ENCODE peak calls at places on chromosome 6, in five cellular contexts. V is astrocyte; D is BJ; B is CD8-positive, alpha-beta T cell; K is Peyer's patch. G is an unnamed sample.
A peak's percentile ranks its signal among the peaks of the same experiment; 100 is the strongest.

GRCh38 chr6:68777956-68778355 is 142.9 kb downstream of the ADGRB3 start:
- DNase-seq in V (peak; percentile 42), D (no peak), B (no peak), K (no peak), G (no peak)

GRCh38 chr6:42984924-42985475 is 630 bp downstream of the PPP2R5D start:
- DNase-seq in V (no peak), D (no peak), B (peak; percentile 54), K (no peak), G (no peak)

GRCh38 chr6:97440590-97441176 is 157.7 kb upstream of the MMS22L start:
- DNase-seq in V (peak; percentile 30), D (no peak), B (no peak), K (no peak), G (no peak)

GRCh38 chr6:143223895-143224294 is 163.2 kb downstream of the AIG1 start:
- DNase-seq in V (no peak), D (no peak), B (no peak), K (no peak), G (no peak)

GRCh38 chr6:154824076-154824475 is 90.9 kb downstream of the SCAF8 start:
- DNase-seq in V (no peak), D (no peak), B (no peak), K (no peak), G (no peak)

GRCh38 chr6:116369540-116370327 is 1.0 kb upstream of the DSE start:
- DNase-seq in V (no peak), D (no peak), B (no peak), K (peak; percentile 63), G (no peak)

GRCh38 chr6:35071347-35071994 is 69.7 kb downstream of the TCP11 start:
- DNase-seq in V (peak; percentile 12), D (no peak), B (no peak), K (no peak), G (no peak)

GRCh38 chr6:99030915-99031314 is 83.2 kb upstream of the FBXL4 start:
- DNase-seq in V (no peak), D (no peak), B (no peak), K (no peak), G (no peak)

GRCh38 chr6:17585766-17586502 is 14.2 kb upstream of the FAM8A1 start:
- DNase-seq in V (no peak), D (no peak), B (no peak), K (no peak), G (no peak)

GRCh38 chr6:87671555-87672029 is 30.4 kb downstream of the AKIRIN2 start:
- DNase-seq in V (no peak), D (no peak), B (no peak), K (no peak), G (no peak)

GRCh38 chr6:29887330-29887818 is 55.0 kb upstream of the HLA-A start:
- DNase-seq in V (no peak), D (no peak), B (peak; percentile 55), K (no peak), G (peak; percentile 8)

GRCh38 chr6:152426276-152426675 is 210.9 kb downstream of the SYNE1 start:
- DNase-seq in V (no peak), D (no peak), B (no peak), K (no peak), G (no peak)

GRCh38 chr6:55675936-55676335 is 96.9 kb upstream of the HMGCLL1 start:
- DNase-seq in V (no peak), D (no peak), B (no peak), K (no peak), G (no peak)

GRCh38 chr6:78093861-78094360 is 441.1 kb downstream of the MEI4 start:
- DNase-seq in V (peak; percentile 6), D (no peak), B (no peak), K (no peak), G (no peak)

GRCh38 chr6:16676978-16677377 is 84.3 kb downstream of the ATXN1 start:
- DNase-seq in V (peak; percentile 80), D (peak; percentile 23), B (no peak), K (no peak), G (no peak)

GRCh38 chr6:45480697-45481415 is 103.1 kb upstream of the SUPT3H start:
- DNase-seq in V (no peak), D (no peak), B (no peak), K (no peak), G (no peak)

GRCh38 chr6:125746731-125747588 is 2.5 kb upstream of the HEY2 start:
- DNase-seq in V (peak; percentile 17), D (no peak), B (peak; percentile 77), K (peak; percentile 80), G (peak; percentile 21)

GRCh38 chr6:90072501-90072900 is 178.2 kb downstream of the GJA10 start:
- DNase-seq in V (no peak), D (no peak), B (no peak), K (no peak), G (no peak)

GRCh38 chr6:37168809-37169457 is 1.0 kb upstream of the PIM1 start:
- DNase-seq in V (no peak), D (no peak), B (no peak), K (peak; percentile 25), G (peak; percentile 19)

GRCh38 chr6:15036690-15037245 is 209.1 kb upstream of the JARID2 start:
- DNase-seq in V (no peak), D (no peak), B (no peak), K (no peak), G (no peak)

GRCh38 chr6:77630019-77630418 is 22.8 kb upstream of the MEI4 start:
- DNase-seq in V (no peak), D (no peak), B (no peak), K (no peak), G (no peak)

GRCh38 chr6:21151178-21151956 is 442.2 kb upstream of the SOX4 start:
- DNase-seq in V (no peak), D (no peak), B (no peak), K (no peak), G (no peak)

GRCh38 chr6:156767603-156768467 is 9.3 kb upstream of the ARID1B start:
- DNase-seq in V (no peak), D (no peak), B (no peak), K (no peak), G (no peak)

GRCh38 chr6:69631552-69632346 is 165.1 kb downstream of the LMBRD1 start:
- DNase-seq in V (no peak), D (no peak), B (no peak), K (no peak), G (no peak)

GRCh38 chr6:45416700-45417099 is 39.0 kb upstream of the SUPT3H start:
- DNase-seq in V (peak; percentile 31), D (no peak), B (no peak), K (no peak), G (no peak)

GRCh38 chr6:6875818-6876470 is 231.8 kb upstream of the RREB1 start:
- DNase-seq in V (peak; percentile 82), D (peak; percentile 88), B (no peak), K (no peak), G (no peak)

GRCh38 chr6:170005680-170006470 is 254.5 kb downstream of the ERMARD start:
- DNase-seq in V (no peak), D (no peak), B (peak; percentile 39), K (no peak), G (no peak)

GRCh38 chr6:105898286-105898685 is 187.8 kb upstream of the PRDM1 start:
- DNase-seq in V (peak; percentile 93), D (peak; percentile 67), B (no peak), K (no peak), G (no peak)

GRCh38 chr6:64255000-64255399 is 619.4 kb downstream of the PHF3 start:
- DNase-seq in V (no peak), D (no peak), B (no peak), K (no peak), G (no peak)

GRCh38 chr6:116375262-116375661 is 4.5 kb downstream of the DSE start:
- DNase-seq in V (no peak), D (no peak), B (no peak), K (no peak), G (no peak)

GRCh38 chr6:107114872-107115694 is at the start of gene BEND3:
- DNase-seq in V (no peak), D (no peak), B (peak; percentile 55), K (peak; percentile 38), G (peak; percentile 9)

GRCh38 chr6:116714761-116715160 is 33.8 kb downstream of the KPNA5 start:
- DNase-seq in V (no peak), D (no peak), B (no peak), K (no peak), G (no peak)

GRCh38 chr6:154469306-154469935 is 41.1 kb downstream of the CNKSR3 start:
- DNase-seq in V (no peak), D (no peak), B (no peak), K (no peak), G (no peak)

GRCh38 chr6:144673807-144674206 is 388.7 kb downstream of the UTRN start:
- DNase-seq in V (no peak), D (no peak), B (no peak), K (no peak), G (no peak)

GRCh38 chr6:448296-449056 is 56.9 kb downstream of the IRF4 start:
- DNase-seq in V (no peak), D (no peak), B (peak; percentile 48), K (no peak), G (no peak)

DNA sequence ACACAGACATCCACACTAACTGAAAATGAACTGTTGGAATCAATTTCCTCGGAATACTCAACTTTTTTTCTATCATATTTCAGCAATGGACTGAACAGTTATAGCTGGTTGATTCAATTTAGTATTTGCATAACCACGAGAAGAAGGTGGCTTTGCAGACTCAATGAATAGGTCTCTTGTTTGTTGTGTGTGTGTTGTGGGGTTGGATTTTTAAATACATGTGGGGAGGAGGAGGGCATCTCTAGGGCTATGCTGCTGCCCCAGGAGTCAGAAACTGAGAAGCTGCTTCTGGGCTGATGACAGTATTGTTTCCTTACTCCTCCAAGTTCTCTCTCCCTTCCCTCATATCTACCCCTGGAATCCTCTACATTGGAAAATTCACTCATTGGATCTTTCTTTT is 28.6 kb downstream of the TFAP2A start:
- DNase-seq in V (no peak), D (no peak), B (no peak), K (no peak), G (no peak)
- H3K27me3 ChIP-seq in V (peaks cover 100% of the 10 kb centered on the region), D (no peaks in the 10 kb centered on the region), B (peaks cover 76% of the 10 kb centered on the region), K (peaks cover 72% of the 10 kb centered on the region), G (peaks cover 5% of the 10 kb centered on the region)

DNA sequence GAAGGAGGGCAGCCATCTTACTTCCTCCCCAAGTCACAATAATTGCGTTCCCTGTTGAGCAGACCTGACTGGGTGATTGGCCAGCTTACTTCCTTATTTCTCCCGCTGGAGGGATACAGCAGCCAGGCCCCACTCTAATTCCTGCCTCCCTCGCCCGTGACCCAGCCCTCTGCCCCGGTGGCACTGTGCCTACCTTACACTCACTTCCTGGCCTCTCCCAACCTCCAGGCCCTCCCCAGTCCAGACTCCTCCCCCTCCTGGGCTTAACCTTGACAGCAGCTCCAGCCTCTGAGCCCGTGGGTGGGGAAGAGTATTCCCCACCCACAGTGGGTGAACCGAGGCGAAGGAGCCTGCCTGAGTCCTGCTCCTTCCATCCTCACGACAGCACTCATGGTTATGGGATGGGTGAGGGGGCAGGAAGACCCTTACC is 3.0 kb downstream of the BAK1 start:
- DNase-seq in V (no peak), D (no peak), B (no peak), K (no peak), G (no peak)
- H3K27me3 ChIP-seq in V (no peaks in the 10 kb centered on the region), D (no peaks in the 10 kb centered on the region), B (no peaks in the 10 kb centered on the region), K (no peaks in the 10 kb centered on the region), G (no peaks in the 10 kb centered on the region)

GRCh38 chr6:136991614-136992013 is 53.2 kb downstream of the IL20RA start:
- DNase-seq in V (no peak), D (no peak), B (no peak), K (no peak), G (no peak)
- H3K27me3 ChIP-seq in V (peaks cover 10% of the 10 kb centered on the region), D (peaks cover 13% of the 10 kb centered on the region), B (peaks cover 17% of the 10 kb centered on the region), K (no peaks in the 10 kb centered on the region), G (no peaks in the 10 kb centered on the region)

GRCh38 chr6:140609956-140610355 is 1235.5 kb upstream of the CITED2 start:
- DNase-seq in V (no peak), D (no peak), B (no peak), K (no peak), G (no peak)

GRCh38 chr6:140609321-140609720 is 1234.9 kb upstream of the CITED2 start:
- DNase-seq in V (no peak), D (no peak), B (no peak), K (no peak), G (no peak)
- H3K27me3 ChIP-seq in V (no peaks in the 10 kb centered on the region), D (no peaks in the 10 kb centered on the region), B (no peaks in the 10 kb centered on the region), K (no peaks in the 10 kb centered on the region), G (no peaks in the 10 kb centered on the region)